ENCODE peak calls at places on chromosomes 5 and 9, in five cellular contexts. One of them, this sample, is unnamed.

GRCh38 chr5:107805819-107806218 is 135.1 kb upstream of the EFNA5 start:
- DNase-seq in suprapubic skin: no peak
- DNase-seq in mucosa of descending colon: no peak
- DNase-seq in transverse colon: no peak
- DNase-seq in GM06990: no peak
- DNase-seq in this sample: no peak

GRCh38 chr9:80175286-80175906 is 603.6 kb downstream of the TLE4 start:
- DNase-seq in suprapubic skin: no peak
- DNase-seq in mucosa of descending colon: peak
- DNase-seq in transverse colon: peak
- DNase-seq in GM06990: no peak
- DNase-seq in this sample: no peak

GRCh38 chr9:95506692-95507455 is 9.9 kb downstream of the PTCH1 start:
- DNase-seq in suprapubic skin: peak
- DNase-seq in mucosa of descending colon: peak
- DNase-seq in transverse colon: peak
- DNase-seq in GM06990: peak
- DNase-seq in this sample: peak

GRCh38 chr9:82456621-82457020 is 468.0 kb downstream of the SPATA31D1 start:
- DNase-seq in suprapubic skin: no peak
- DNase-seq in mucosa of descending colon: no peak
- DNase-seq in transverse colon: no peak
- DNase-seq in GM06990: no peak
- DNase-seq in this sample: no peak

GRCh38 chr9:130421154-130421801 is 23.5 kb upstream of the ASS1 start:
- DNase-seq in suprapubic skin: no peak
- DNase-seq in mucosa of descending colon: no peak
- DNase-seq in transverse colon: no peak
- DNase-seq in GM06990: no peak
- DNase-seq in this sample: no peak

GRCh38 chr9:86318187-86318586 is 35.8 kb upstream of the ISCA1 start:
- DNase-seq in suprapubic skin: no peak
- DNase-seq in mucosa of descending colon: no peak
- DNase-seq in transverse colon: no peak
- DNase-seq in GM06990: no peak
- DNase-seq in this sample: no peak

GRCh38 chr9:91045036-91045435 is 243.4 kb downstream of the SYK start:
- DNase-seq in suprapubic skin: no peak
- DNase-seq in mucosa of descending colon: no peak
- DNase-seq in transverse colon: no peak
- DNase-seq in GM06990: no peak
- DNase-seq in this sample: no peak

GRCh38 chr5:151739395-151739794 is 19.0 kb downstream of the ATOX1 start:
- DNase-seq in suprapubic skin: no peak
- DNase-seq in mucosa of descending colon: no peak
- DNase-seq in transverse colon: no peak
- DNase-seq in GM06990: no peak
- DNase-seq in this sample: no peak

GRCh38 chr9:130157079-130157478 is 15.1 kb upstream of the NCS1 start:
- DNase-seq in suprapubic skin: no peak
- DNase-seq in mucosa of descending colon: no peak
- DNase-seq in transverse colon: no peak
- DNase-seq in GM06990: no peak
- DNase-seq in this sample: no peak

GRCh38 chr9:16526380-16526779 is 344.1 kb downstream of the BNC2 start:
- DNase-seq in suprapubic skin: no peak
- DNase-seq in mucosa of descending colon: no peak
- DNase-seq in transverse colon: no peak
- DNase-seq in GM06990: no peak
- DNase-seq in this sample: no peak

GRCh38 chr9:114906922-114907571 is 23.3 kb downstream of the TNFSF8 start:
- DNase-seq in suprapubic skin: no peak
- DNase-seq in mucosa of descending colon: peak
- DNase-seq in transverse colon: no peak
- DNase-seq in GM06990: no peak
- DNase-seq in this sample: no peak

GRCh38 chr9:105828171-105828570 is 133.8 kb downstream of the TMEM38B start:
- DNase-seq in suprapubic skin: no peak
- DNase-seq in mucosa of descending colon: no peak
- DNase-seq in transverse colon: no peak
- DNase-seq in GM06990: no peak
- DNase-seq in this sample: no peak

GRCh38 chr9:4507306-4507705 is 17.0 kb downstream of the SLC1A1 start:
- DNase-seq in suprapubic skin: no peak
- DNase-seq in mucosa of descending colon: no peak
- DNase-seq in transverse colon: no peak
- DNase-seq in GM06990: no peak
- DNase-seq in this sample: no peak

GRCh38 chr5:170986598-170986997 is 124.8 kb downstream of the RANBP17 start:
- DNase-seq in suprapubic skin: no peak
- DNase-seq in mucosa of descending colon: no peak
- DNase-seq in transverse colon: no peak
- DNase-seq in GM06990: no peak
- DNase-seq in this sample: no peak

GRCh38 chr5:52822437-52822836 is 34.7 kb downstream of the ITGA1 start:
- DNase-seq in suprapubic skin: peak
- DNase-seq in mucosa of descending colon: peak
- DNase-seq in transverse colon: no peak
- DNase-seq in GM06990: no peak
- DNase-seq in this sample: no peak

GRCh38 chr5:159444441-159445082 is 114.3 kb upstream of the IL12B start:
- DNase-seq in suprapubic skin: no peak
- DNase-seq in mucosa of descending colon: no peak
- DNase-seq in transverse colon: no peak
- DNase-seq in GM06990: no peak
- DNase-seq in this sample: no peak

GRCh38 chr5:157217289-157218024 is 36.8 kb downstream of the ITK start:
- DNase-seq in suprapubic skin: no peak
- DNase-seq in mucosa of descending colon: no peak
- DNase-seq in transverse colon: no peak
- DNase-seq in GM06990: no peak
- DNase-seq in this sample: no peak

GRCh38 chr9:6272229-6272597 is 56.0 kb upstream of the TPD52L3 start:
- DNase-seq in suprapubic skin: no peak
- DNase-seq in mucosa of descending colon: no peak
- DNase-seq in transverse colon: no peak
- DNase-seq in GM06990: no peak
- DNase-seq in this sample: no peak

GRCh38 chr9:136650648-136651047 is 12.1 kb upstream of the EGFL7 start:
- DNase-seq in suprapubic skin: no peak
- DNase-seq in mucosa of descending colon: no peak
- DNase-seq in transverse colon: no peak
- DNase-seq in GM06990: no peak
- DNase-seq in this sample: no peak

GRCh38 chr5:52859619-52860018 is 71.9 kb downstream of the ITGA1 start:
- DNase-seq in suprapubic skin: no peak
- DNase-seq in mucosa of descending colon: no peak
- DNase-seq in transverse colon: no peak
- DNase-seq in GM06990: no peak
- DNase-seq in this sample: no peak

GRCh38 chr5:1392801-1393565 is 48.1 kb upstream of the CLPTM1L start:
- DNase-seq in suprapubic skin: no peak
- DNase-seq in mucosa of descending colon: no peak
- DNase-seq in transverse colon: no peak
- DNase-seq in GM06990: no peak
- DNase-seq in this sample: no peak

GRCh38 chr5:41925555-41925946 is 470 bp downstream of the FBXO4 start:
- DNase-seq in suprapubic skin: peak
- DNase-seq in mucosa of descending colon: peak
- DNase-seq in transverse colon: no peak
- DNase-seq in GM06990: no peak
- DNase-seq in this sample: no peak

GRCh38 chr5:41921874-41922273 is 3.2 kb upstream of the FBXO4 start:
- DNase-seq in suprapubic skin: no peak
- DNase-seq in mucosa of descending colon: no peak
- DNase-seq in transverse colon: no peak
- DNase-seq in GM06990: no peak
- DNase-seq in this sample: no peak

GRCh38 chr5:41927604-41928003 is 2.5 kb downstream of the FBXO4 start:
- DNase-seq in suprapubic skin: no peak
- DNase-seq in mucosa of descending colon: no peak
- DNase-seq in transverse colon: no peak
- DNase-seq in GM06990: no peak
- DNase-seq in this sample: no peak

GRCh38 chr5:41924526-41924871 is 582 bp upstream of the FBXO4 start:
- DNase-seq in suprapubic skin: no peak
- DNase-seq in mucosa of descending colon: no peak
- DNase-seq in transverse colon: no peak
- DNase-seq in GM06990: no peak
- DNase-seq in this sample: no peak

DNA sequence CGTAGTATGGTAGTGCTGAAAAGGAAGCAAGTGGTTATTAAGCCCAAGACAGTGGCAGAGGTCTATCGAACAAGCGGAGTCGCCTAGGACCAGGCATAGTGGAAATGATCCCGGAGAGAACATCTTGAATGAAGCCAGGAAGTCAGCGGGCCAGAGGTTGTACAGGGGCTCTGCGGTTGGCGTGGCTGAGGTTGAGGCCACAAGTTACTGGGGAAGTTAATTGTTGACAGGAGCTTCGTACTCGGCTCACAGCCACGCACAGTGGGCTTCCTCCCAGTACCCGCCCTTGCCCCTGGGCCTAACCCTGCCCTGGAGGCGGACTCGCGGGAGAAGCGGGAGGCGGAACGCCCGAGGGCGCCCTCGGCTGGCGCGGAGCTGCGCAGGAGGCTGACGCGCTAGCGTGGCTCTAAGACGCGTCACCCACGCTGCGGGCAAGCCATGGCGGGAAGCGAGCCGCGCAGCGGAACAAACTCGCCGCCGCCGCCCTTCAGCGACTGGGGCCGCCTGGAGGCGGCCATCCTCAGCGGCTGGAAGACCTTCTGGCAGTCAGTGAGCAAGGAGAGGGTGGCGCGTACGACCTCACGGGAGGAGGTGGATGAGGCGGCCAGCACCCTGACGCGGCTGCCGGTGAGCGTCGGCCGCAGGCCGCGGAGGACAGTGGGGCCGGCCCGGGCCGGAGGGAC is at the start of gene FBXO4:
- DNase-seq in suprapubic skin: peak
- DNase-seq in mucosa of descending colon: peak
- DNase-seq in transverse colon: peak
- DNase-seq in GM06990: peak
- DNase-seq in this sample: peak
- TF ChIP-seq CTCF in suprapubic skin: peak
- TF ChIP-seq CTCF in mucosa of descending colon: peak
- TF ChIP-seq CTCF in transverse colon: no peak
- TF ChIP-seq CTCF in GM06990: peak
- TF ChIP-seq CTCF in this sample: peak

GRCh38 chr5:14277407-14278320 is 134.5 kb downstream of the TRIO start:
- DNase-seq in suprapubic skin: no peak
- DNase-seq in mucosa of descending colon: no peak
- DNase-seq in transverse colon: no peak
- DNase-seq in GM06990: no peak
- DNase-seq in this sample: no peak
- TF ChIP-seq CTCF in suprapubic skin: no peak
- TF ChIP-seq CTCF in mucosa of descending colon: no peak
- TF ChIP-seq CTCF in transverse colon: no peak
- TF ChIP-seq CTCF in GM06990: peak
- TF ChIP-seq CTCF in this sample: no peak

DNA sequence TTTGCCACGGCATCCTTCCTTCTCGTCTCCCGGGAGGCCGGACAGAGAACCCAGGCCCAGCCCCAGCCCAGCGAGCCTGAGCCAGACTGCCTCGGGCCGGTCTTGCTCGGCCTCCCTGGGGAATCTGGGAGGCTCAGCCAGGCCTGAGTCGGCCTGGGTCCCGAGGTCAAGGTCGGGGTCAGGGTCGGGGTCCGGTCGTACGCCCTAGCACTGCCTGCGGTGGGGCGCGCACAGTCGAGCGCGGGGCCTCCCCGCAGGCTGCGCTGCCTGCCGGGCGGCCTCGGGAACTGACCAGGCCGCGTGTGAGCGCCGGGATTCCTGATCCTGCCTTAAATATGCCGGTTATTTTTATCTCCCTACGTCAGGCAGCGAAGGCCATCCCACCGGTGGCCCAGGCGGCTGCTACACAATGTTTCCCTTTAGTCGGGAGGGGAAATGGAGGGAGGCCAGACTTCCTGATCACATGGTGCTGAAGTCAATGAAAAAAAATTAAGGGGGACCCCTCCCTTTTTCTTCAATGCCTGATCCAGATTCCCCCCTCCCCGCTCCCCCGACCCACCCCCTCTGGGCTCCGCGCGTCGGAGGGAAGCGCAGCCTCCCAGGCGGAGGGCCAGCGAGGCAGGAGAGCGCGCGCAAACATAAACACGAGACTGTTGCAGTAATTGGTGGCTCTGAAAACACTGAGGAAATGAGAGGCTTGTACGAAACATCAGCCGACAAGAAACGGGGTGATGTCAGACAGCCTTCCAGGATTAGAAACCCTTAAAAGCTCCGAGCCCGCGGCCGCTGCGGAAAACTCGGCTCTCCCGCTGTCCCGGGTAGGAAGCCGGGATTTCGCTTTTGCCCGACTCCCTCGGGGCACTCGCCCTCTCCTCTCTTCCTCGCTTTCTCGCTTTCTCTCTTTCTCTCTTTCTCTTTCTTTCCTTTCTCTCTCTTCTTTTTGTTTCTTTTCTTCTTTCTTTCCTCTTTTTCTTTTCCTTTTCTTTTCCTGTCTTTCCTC is 148.2 kb upstream of the KLF4 start:
- DNase-seq in suprapubic skin: peak
- DNase-seq in mucosa of descending colon: peak
- DNase-seq in transverse colon: peak
- DNase-seq in GM06990: no peak
- DNase-seq in this sample: peak
- TF ChIP-seq CTCF in suprapubic skin: no peak
- TF ChIP-seq CTCF in mucosa of descending colon: no peak
- TF ChIP-seq CTCF in transverse colon: peak
- TF ChIP-seq CTCF in GM06990: no peak
- TF ChIP-seq CTCF in this sample: peak

DNA sequence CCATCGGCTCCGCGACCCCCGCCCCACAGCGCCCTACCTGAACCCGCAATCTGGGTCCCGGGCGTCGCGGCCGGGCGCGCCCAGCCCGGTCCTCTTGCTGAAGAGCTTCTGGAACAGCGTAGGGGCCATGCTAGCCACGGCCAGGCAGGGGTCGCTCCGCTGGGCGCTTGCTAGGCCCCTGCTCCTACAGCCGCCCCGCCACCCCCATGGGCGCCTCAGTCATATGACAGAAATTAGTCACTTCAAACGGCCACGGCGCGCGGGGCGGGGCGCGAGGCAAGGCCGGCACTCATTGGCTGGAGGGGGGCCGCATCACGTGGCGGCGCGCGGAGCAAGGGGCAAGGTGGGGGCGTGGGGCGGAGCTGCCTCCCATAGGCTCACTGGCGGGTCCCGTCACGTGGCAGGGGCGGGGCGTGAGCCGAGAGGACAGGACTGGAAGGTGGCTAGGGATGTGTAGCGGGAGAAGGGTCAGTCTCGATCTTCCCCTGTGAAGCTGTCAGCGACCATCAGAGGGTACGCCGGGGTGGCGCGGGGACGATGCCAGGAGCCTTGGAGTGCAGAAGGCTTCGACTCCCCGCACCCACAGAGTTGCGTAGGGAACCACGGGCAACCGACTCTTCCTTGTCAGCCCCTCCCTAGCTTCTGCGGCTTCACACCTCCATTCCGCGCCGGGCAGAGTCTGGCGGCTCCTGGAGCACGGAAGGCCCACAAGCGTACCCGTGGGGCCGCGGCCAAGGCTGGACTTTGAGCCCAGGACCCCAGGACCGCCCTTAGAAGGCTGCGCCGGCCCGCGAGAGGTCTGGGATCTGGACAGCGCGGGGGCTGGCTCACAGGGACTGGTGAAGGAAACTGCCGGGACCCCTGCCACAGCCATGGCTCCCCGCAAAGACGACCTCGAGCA is at the start of gene FNIP1:
- DNase-seq in suprapubic skin: peak
- DNase-seq in mucosa of descending colon: peak
- DNase-seq in transverse colon: peak
- DNase-seq in GM06990: peak
- DNase-seq in this sample: peak
- TF ChIP-seq CTCF in suprapubic skin: no peak
- TF ChIP-seq CTCF in mucosa of descending colon: no peak
- TF ChIP-seq CTCF in transverse colon: no peak
- TF ChIP-seq CTCF in GM06990: no peak
- TF ChIP-seq CTCF in this sample: peak